ENCODE peak calls at places on chromosomes 4 and X, in four cellular contexts. One of them, this sample, is unnamed.

GRCh38 chr4:183213996-183214395 is 106.1 kb downstream of the CLDN22 start:
- DNase-seq in SHP77: no peak
- DNase-seq in activated T-cell treated with anti-CD3 and anti-CD28 coated beads for 1 hour: no peak
- DNase-seq in activated naive CD4-positive, alpha-beta T cell: no peak
- DNase-seq in this sample: no peak

GRCh38 chr4:78468272-78468671 is 83.3 kb upstream of the ANXA3 start:
- DNase-seq in SHP77: no peak
- DNase-seq in activated T-cell treated with anti-CD3 and anti-CD28 coated beads for 1 hour: no peak
- DNase-seq in activated naive CD4-positive, alpha-beta T cell: no peak
- DNase-seq in this sample: no peak

GRCh38 chrX:112734250-112734649 is 54.5 kb upstream of the LHFPL1 start:
- DNase-seq in activated T-cell treated with anti-CD3 and anti-CD28 coated beads for 1 hour: no peak
- DNase-seq in SHP77: no peak
- DNase-seq in activated naive CD4-positive, alpha-beta T cell: no peak
- DNase-seq in this sample: no peak

GRCh38 chrX:141375011-141375730 is 132.9 kb upstream of the SPANXC start:
- DNase-seq in SHP77: no peak
- DNase-seq in activated T-cell treated with anti-CD3 and anti-CD28 coated beads for 1 hour: no peak
- DNase-seq in activated naive CD4-positive, alpha-beta T cell: no peak
- DNase-seq in this sample: no peak

GRCh38 chrX:76183289-76184057 is 10.6 kb downstream of the PBDC1 start:
- DNase-seq in activated T-cell treated with anti-CD3 and anti-CD28 coated beads for 1 hour: no peak
- DNase-seq in activated naive CD4-positive, alpha-beta T cell: no peak
- DNase-seq in SHP77: no peak
- DNase-seq in this sample: no peak

GRCh38 chrX:85517994-85518718 is 138.7 kb upstream of the POF1B start:
- DNase-seq in SHP77: no peak
- DNase-seq in activated T-cell treated with anti-CD3 and anti-CD28 coated beads for 1 hour: no peak
- DNase-seq in activated naive CD4-positive, alpha-beta T cell: no peak
- DNase-seq in this sample: no peak

GRCh38 chr4:139184129-139184528 is 7.1 kb upstream of the ELF2 start:
- DNase-seq in SHP77: no peak
- DNase-seq in activated T-cell treated with anti-CD3 and anti-CD28 coated beads for 1 hour: no peak
- DNase-seq in activated naive CD4-positive, alpha-beta T cell: no peak
- DNase-seq in this sample: no peak

GRCh38 chrX:56366901-56367300 is 134.7 kb downstream of the KLF8 start:
- DNase-seq in activated T-cell treated with anti-CD3 and anti-CD28 coated beads for 1 hour: no peak
- DNase-seq in SHP77: peak; percentile 26
- DNase-seq in activated naive CD4-positive, alpha-beta T cell: no peak
- DNase-seq in this sample: peak; percentile 50

GRCh38 chr4:124427095-124427767 is 285.3 kb downstream of the ANKRD50 start:
- DNase-seq in activated naive CD4-positive, alpha-beta T cell: no peak
- DNase-seq in SHP77: no peak
- DNase-seq in activated T-cell treated with anti-CD3 and anti-CD28 coated beads for 1 hour: no peak
- DNase-seq in this sample: no peak

GRCh38 chr4:8147231-8147970 is 11.2 kb downstream of the ABLIM2 start:
- DNase-seq in activated naive CD4-positive, alpha-beta T cell: no peak
- DNase-seq in activated T-cell treated with anti-CD3 and anti-CD28 coated beads for 1 hour: no peak
- DNase-seq in SHP77: no peak
- DNase-seq in this sample: no peak

GRCh38 chr4:176125063-176125462 is 59.4 kb downstream of the WDR17 start:
- DNase-seq in SHP77: no peak
- DNase-seq in activated T-cell treated with anti-CD3 and anti-CD28 coated beads for 1 hour: no peak
- DNase-seq in activated naive CD4-positive, alpha-beta T cell: no peak
- DNase-seq in this sample: no peak

GRCh38 chr4:78691971-78692814 is 84.0 kb upstream of the BMP2K start:
- DNase-seq in activated T-cell treated with anti-CD3 and anti-CD28 coated beads for 1 hour: no peak
- DNase-seq in SHP77: no peak
- DNase-seq in activated naive CD4-positive, alpha-beta T cell: no peak
- DNase-seq in this sample: peak; percentile 70

GRCh38 chr4:175635513-175635912 is 176.6 kb downstream of the GPM6A start:
- DNase-seq in activated naive CD4-positive, alpha-beta T cell: no peak
- DNase-seq in activated T-cell treated with anti-CD3 and anti-CD28 coated beads for 1 hour: no peak
- DNase-seq in SHP77: no peak
- DNase-seq in this sample: no peak

GRCh38 chr4:8199594-8200301 is 658 bp downstream of the SH3TC1 start:
- DNase-seq in SHP77: no peak
- DNase-seq in activated T-cell treated with anti-CD3 and anti-CD28 coated beads for 1 hour: no peak
- DNase-seq in activated naive CD4-positive, alpha-beta T cell: no peak
- DNase-seq in this sample: no peak

GRCh38 chrX:28120076-28120475 is 138.8 kb upstream of the DCAF8L1 start:
- DNase-seq in activated T-cell treated with anti-CD3 and anti-CD28 coated beads for 1 hour: no peak
- DNase-seq in SHP77: no peak
- DNase-seq in activated naive CD4-positive, alpha-beta T cell: no peak
- DNase-seq in this sample: no peak

GRCh38 chr4:82648356-82648755 is 86.6 kb upstream of the TMEM150C start:
- DNase-seq in activated T-cell treated with anti-CD3 and anti-CD28 coated beads for 1 hour: no peak
- DNase-seq in SHP77: no peak
- DNase-seq in activated naive CD4-positive, alpha-beta T cell: no peak
- DNase-seq in this sample: no peak

GRCh38 chr4:152408514-152409327 is 127.2 kb downstream of the FBXW7 start:
- DNase-seq in activated T-cell treated with anti-CD3 and anti-CD28 coated beads for 1 hour: no peak
- DNase-seq in activated naive CD4-positive, alpha-beta T cell: no peak
- DNase-seq in SHP77: no peak
- DNase-seq in this sample: no peak

GRCh38 chr4:82419451-82419850 is 10.8 kb downstream of the HNRNPDL start:
- DNase-seq in SHP77: no peak
- DNase-seq in activated T-cell treated with anti-CD3 and anti-CD28 coated beads for 1 hour: no peak
- DNase-seq in activated naive CD4-positive, alpha-beta T cell: no peak
- DNase-seq in this sample: no peak

GRCh38 chrX:46649421-46650260 is 76.1 kb downstream of the CHST7 start:
- DNase-seq in activated T-cell treated with anti-CD3 and anti-CD28 coated beads for 1 hour: no peak
- DNase-seq in SHP77: peak; percentile 47
- DNase-seq in activated naive CD4-positive, alpha-beta T cell: no peak
- DNase-seq in this sample: peak; percentile 58

GRCh38 chrX:9678215-9678980 is 87.2 kb downstream of the GPR143 start:
- DNase-seq in activated naive CD4-positive, alpha-beta T cell: no peak
- DNase-seq in activated T-cell treated with anti-CD3 and anti-CD28 coated beads for 1 hour: no peak
- DNase-seq in SHP77: no peak
- DNase-seq in this sample: peak; percentile 14

GRCh38 chr4:3458371-3458770 is 4.7 kb upstream of the DOK7 start:
- DNase-seq in activated naive CD4-positive, alpha-beta T cell: no peak
- DNase-seq in activated T-cell treated with anti-CD3 and anti-CD28 coated beads for 1 hour: no peak
- DNase-seq in SHP77: no peak
- DNase-seq in this sample: no peak

GRCh38 chr4:45484740-45485139 is 639.1 kb downstream of the GABRG1 start:
- DNase-seq in activated naive CD4-positive, alpha-beta T cell: no peak
- DNase-seq in activated T-cell treated with anti-CD3 and anti-CD28 coated beads for 1 hour: no peak
- DNase-seq in SHP77: no peak
- DNase-seq in this sample: no peak

GRCh38 chrX:65837875-65838549 is 170.6 kb downstream of the MSN start:
- DNase-seq in activated naive CD4-positive, alpha-beta T cell: no peak
- DNase-seq in SHP77: no peak
- DNase-seq in activated T-cell treated with anti-CD3 and anti-CD28 coated beads for 1 hour: no peak
- DNase-seq in this sample: no peak

GRCh38 chr4:53365121-53365485 is 758 bp downstream of the SCFD2 start:
- DNase-seq in activated naive CD4-positive, alpha-beta T cell: no peak
- DNase-seq in SHP77: peak; percentile 52
- DNase-seq in activated T-cell treated with anti-CD3 and anti-CD28 coated beads for 1 hour: no peak
- DNase-seq in this sample: peak; percentile 61